ENCODE peak calls at places on chromosomes 6 and 20, in four cellular contexts. One of them, this sample, is unnamed.

GRCh38 chr6:119742188-119742803 is 392.7 kb upstream of the MAN1A1 start:
- DNase-seq in cardiac fibroblast: peak; percentile 61
- DNase-seq in tibial nerve: peak; percentile 81
- DNase-seq in lung: peak; percentile 34
- DNase-seq in this sample: peak; percentile 69

GRCh38 chr6:51568771-51569170 is 518.6 kb downstream of the PKHD1 start:
- DNase-seq in cardiac fibroblast: no peak
- DNase-seq in tibial nerve: no peak
- DNase-seq in lung: no peak
- DNase-seq in this sample: no peak

GRCh38 chr6:149114167-149114566 is 203.3 kb upstream of the TAB2 start:
- DNase-seq in cardiac fibroblast: no peak
- DNase-seq in tibial nerve: peak; percentile 67
- DNase-seq in lung: no peak
- DNase-seq in this sample: no peak

GRCh38 chr6:47631248-47632196 is 66.9 kb upstream of the ADGRF4 start:
- DNase-seq in cardiac fibroblast: peak; percentile 72
- DNase-seq in tibial nerve: no peak
- DNase-seq in lung: no peak
- DNase-seq in this sample: no peak

GRCh38 chr6:41488392-41489129 is 57.6 kb upstream of the FOXP4 start:
- DNase-seq in cardiac fibroblast: peak; percentile 78
- DNase-seq in tibial nerve: no peak
- DNase-seq in lung: no peak
- DNase-seq in this sample: no peak

GRCh38 chr6:3281669-3282460 is 23.1 kb downstream of the PSMG4 start:
- DNase-seq in cardiac fibroblast: peak; percentile 97
- DNase-seq in tibial nerve: no peak
- DNase-seq in lung: no peak
- DNase-seq in this sample: no peak

GRCh38 chr6:99330159-99330558 is 19.3 kb downstream of the FAXC start:
- DNase-seq in cardiac fibroblast: peak; percentile 84
- DNase-seq in tibial nerve: peak; percentile 52
- DNase-seq in lung: peak; percentile 44
- DNase-seq in this sample: no peak

GRCh38 chr20:41748051-41748450 is 129.9 kb upstream of the CHD6 start:
- DNase-seq in cardiac fibroblast: no peak
- DNase-seq in tibial nerve: no peak
- DNase-seq in lung: no peak
- DNase-seq in this sample: no peak

GRCh38 chr20:9565910-9566550 is 51.6 kb downstream of the LAMP5 start:
- DNase-seq in cardiac fibroblast: no peak
- DNase-seq in tibial nerve: no peak
- DNase-seq in lung: no peak
- DNase-seq in this sample: no peak

GRCh38 chr20:38115205-38115604 is 49.9 kb downstream of the TGM2 start:
- DNase-seq in cardiac fibroblast: no peak
- DNase-seq in tibial nerve: no peak
- DNase-seq in lung: no peak
- DNase-seq in this sample: no peak

GRCh38 chr20:48583171-48583570 is 244.6 kb downstream of the PREX1 start:
- DNase-seq in cardiac fibroblast: no peak
- DNase-seq in tibial nerve: no peak
- DNase-seq in lung: no peak
- DNase-seq in this sample: no peak

GRCh38 chr20:19000071-19000470 is 186.5 kb downstream of the SCP2D1 start:
- DNase-seq in cardiac fibroblast: no peak
- DNase-seq in tibial nerve: no peak
- DNase-seq in lung: no peak
- DNase-seq in this sample: no peak

GRCh38 chr6:44105993-44106740 is 21.1 kb downstream of the MRPL14 start:
- DNase-seq in cardiac fibroblast: no peak
- DNase-seq in tibial nerve: no peak
- DNase-seq in lung: no peak
- DNase-seq in this sample: no peak

GRCh38 chr6:90284236-90284744 is 12.4 kb downstream of the BACH2 start:
- DNase-seq in cardiac fibroblast: peak; percentile 87
- DNase-seq in tibial nerve: no peak
- DNase-seq in lung: no peak
- DNase-seq in this sample: no peak

GRCh38 chr6:111199935-111200822 is 112.9 kb downstream of the SLC16A10 start:
- DNase-seq in cardiac fibroblast: no peak
- DNase-seq in tibial nerve: no peak
- DNase-seq in lung: no peak
- DNase-seq in this sample: no peak

GRCh38 chr6:163232649-163233048 is 181.9 kb upstream of the QKI start:
- DNase-seq in cardiac fibroblast: no peak
- DNase-seq in tibial nerve: no peak
- DNase-seq in lung: no peak
- DNase-seq in this sample: no peak

GRCh38 chr6:142954844-142955243 is 9.9 kb upstream of the HIVEP2 start:
- DNase-seq in cardiac fibroblast: no peak
- DNase-seq in tibial nerve: no peak
- DNase-seq in lung: no peak
- DNase-seq in this sample: no peak

GRCh38 chr6:56043761-56044160 is 168.4 kb upstream of the BMP5 start:
- DNase-seq in cardiac fibroblast: no peak
- DNase-seq in tibial nerve: no peak
- DNase-seq in lung: no peak
- DNase-seq in this sample: no peak

GRCh38 chr6:56041591-56041990 is 166.2 kb upstream of the BMP5 start:
- DNase-seq in cardiac fibroblast: no peak
- DNase-seq in tibial nerve: no peak
- DNase-seq in lung: no peak
- DNase-seq in this sample: no peak

GRCh38 chr6:56040875-56041274 is 165.5 kb upstream of the BMP5 start:
- DNase-seq in cardiac fibroblast: peak; percentile 70
- DNase-seq in tibial nerve: no peak
- DNase-seq in lung: no peak
- DNase-seq in this sample: no peak

GRCh38 chr6:56040271-56040670 is 164.9 kb upstream of the BMP5 start:
- DNase-seq in cardiac fibroblast: peak; percentile 81
- DNase-seq in tibial nerve: no peak
- DNase-seq in lung: no peak
- DNase-seq in this sample: no peak

GRCh38 chr6:56043076-56043475 is 167.7 kb upstream of the BMP5 start:
- DNase-seq in cardiac fibroblast: no peak
- DNase-seq in tibial nerve: no peak
- DNase-seq in lung: no peak
- DNase-seq in this sample: no peak
- H3K4me3 ChIP-seq in cardiac fibroblast: no peak overlapping the region
- H3K4me3 ChIP-seq in tibial nerve: no peak overlapping the region
- H3K4me3 ChIP-seq in lung: no peak overlapping the region
- H3K4me3 ChIP-seq in this sample: no peak overlapping the region

GRCh38 chr6:24883618-24884017 is 52.1 kb downstream of the RIPOR2 start:
- DNase-seq in cardiac fibroblast: peak; percentile 55
- DNase-seq in tibial nerve: no peak
- DNase-seq in lung: no peak
- DNase-seq in this sample: no peak

GRCh38 chr6:24890471-24890870 is 45.3 kb downstream of the RIPOR2 start:
- DNase-seq in cardiac fibroblast: no peak
- DNase-seq in tibial nerve: no peak
- DNase-seq in lung: no peak
- DNase-seq in this sample: no peak

GRCh38 chr6:24891004-24891403 is 44.8 kb downstream of the RIPOR2 start:
- DNase-seq in cardiac fibroblast: no peak
- DNase-seq in tibial nerve: no peak
- DNase-seq in lung: no peak
- DNase-seq in this sample: no peak

GRCh38 chr6:24888967-24889366 is 46.8 kb downstream of the RIPOR2 start:
- DNase-seq in cardiac fibroblast: no peak
- DNase-seq in tibial nerve: no peak
- DNase-seq in lung: no peak
- DNase-seq in this sample: no peak

DNA sequence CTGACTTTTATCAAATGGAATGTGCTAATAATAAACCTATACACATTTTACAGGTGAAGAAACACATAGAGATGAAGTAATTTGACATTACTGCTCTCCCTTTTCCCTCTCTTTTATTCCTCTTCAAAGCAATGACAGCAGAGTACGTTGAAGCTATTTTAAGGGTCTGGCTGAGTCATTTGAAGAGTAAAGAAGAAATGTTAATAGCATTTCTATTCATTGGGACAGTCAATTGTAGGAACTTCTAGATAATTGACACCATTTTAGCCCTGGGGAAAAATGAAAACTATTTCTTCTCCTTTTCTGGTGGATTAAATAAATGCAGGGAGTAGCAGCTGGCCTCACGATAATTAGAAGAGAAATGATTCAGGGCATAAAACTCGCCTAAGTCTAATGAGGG is 48.2 kb downstream of the RIPOR2 start:
- DNase-seq in cardiac fibroblast: no peak
- DNase-seq in tibial nerve: no peak
- DNase-seq in lung: no peak
- DNase-seq in this sample: no peak
- H3K4me3 ChIP-seq in cardiac fibroblast: no peak overlapping the region
- H3K4me3 ChIP-seq in tibial nerve: no peak overlapping the region
- H3K4me3 ChIP-seq in lung: no peak overlapping the region
- H3K4me3 ChIP-seq in this sample: no peak overlapping the region

GRCh38 chr20:13683833-13684232 is 45.1 kb upstream of the TASP1 start:
- DNase-seq in cardiac fibroblast: no peak
- DNase-seq in tibial nerve: no peak
- DNase-seq in lung: no peak
- DNase-seq in this sample: no peak
- H3K4me3 ChIP-seq in cardiac fibroblast: no peak overlapping the region
- H3K4me3 ChIP-seq in tibial nerve: no peak overlapping the region
- H3K4me3 ChIP-seq in lung: no peak overlapping the region
- H3K4me3 ChIP-seq in this sample: no peak overlapping the region

DNA sequence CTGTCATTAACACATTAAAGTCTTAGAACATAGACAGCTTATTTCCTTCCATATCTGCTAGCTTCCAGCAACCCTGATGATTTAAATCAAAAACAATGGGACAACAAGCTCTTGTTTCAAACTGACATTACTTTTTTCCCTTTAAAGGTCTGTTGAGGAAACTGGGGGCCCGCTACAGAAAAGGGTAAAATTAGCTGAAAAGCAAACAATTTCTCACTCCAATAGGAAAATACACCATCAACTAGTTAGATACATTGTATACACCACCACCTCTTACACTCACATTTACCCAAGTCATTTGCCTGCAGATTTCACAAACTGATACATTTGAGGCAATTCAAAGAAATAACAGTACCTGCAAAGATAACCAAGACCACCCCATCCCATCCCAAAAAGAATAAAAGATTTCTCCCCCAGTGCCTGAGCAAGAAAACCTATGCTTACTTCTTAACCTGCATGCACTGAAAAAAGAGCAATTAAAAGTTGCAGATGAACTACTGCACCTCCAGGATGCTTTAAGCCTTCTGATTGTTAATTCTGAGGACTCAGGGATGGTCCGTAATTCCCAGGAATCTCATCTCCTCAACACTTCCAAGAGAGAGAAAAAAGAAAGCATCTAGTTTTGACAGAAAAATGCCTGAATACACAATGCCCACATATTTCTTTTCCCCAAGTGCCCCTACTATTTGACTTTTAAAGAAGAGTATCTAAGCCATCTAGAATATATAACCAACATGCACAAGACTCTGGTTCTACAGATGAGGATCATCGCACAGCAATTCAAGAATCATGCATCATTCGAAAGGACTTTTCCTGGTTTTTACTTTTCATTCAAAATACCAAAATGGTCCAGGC is 5.6 kb downstream of the ZMYND8 start:
- DNase-seq in cardiac fibroblast: no peak
- DNase-seq in tibial nerve: no peak
- DNase-seq in lung: no peak
- DNase-seq in this sample: no peak
- H3K4me3 ChIP-seq in cardiac fibroblast: peak overlapping the region; percentile 8
- H3K4me3 ChIP-seq in tibial nerve: no peak overlapping the region
- H3K4me3 ChIP-seq in lung: no peak overlapping the region
- H3K4me3 ChIP-seq in this sample: peak overlapping the region; percentile 5

GRCh38 chr20:58515240-58516212 is at the start of gene APCDD1L:
- DNase-seq in cardiac fibroblast: peak; percentile 79
- DNase-seq in tibial nerve: no peak
- DNase-seq in lung: no peak
- DNase-seq in this sample: peak; percentile 76

GRCh38 chr20:58513580-58514285 is 1.5 kb downstream of the APCDD1L start:
- DNase-seq in cardiac fibroblast: no peak
- DNase-seq in tibial nerve: no peak
- DNase-seq in lung: no peak
- DNase-seq in this sample: no peak

GRCh38 chr20:58512808-58513552 is 2.2 kb downstream of the APCDD1L start:
- DNase-seq in cardiac fibroblast: peak; percentile 55
- DNase-seq in tibial nerve: no peak
- DNase-seq in lung: no peak
- DNase-seq in this sample: peak; percentile 53

GRCh38 chr20:58511861-58512260 is 3.3 kb downstream of the APCDD1L start:
- DNase-seq in cardiac fibroblast: peak; percentile 26
- DNase-seq in tibial nerve: no peak
- DNase-seq in lung: no peak
- DNase-seq in this sample: no peak

DNA sequence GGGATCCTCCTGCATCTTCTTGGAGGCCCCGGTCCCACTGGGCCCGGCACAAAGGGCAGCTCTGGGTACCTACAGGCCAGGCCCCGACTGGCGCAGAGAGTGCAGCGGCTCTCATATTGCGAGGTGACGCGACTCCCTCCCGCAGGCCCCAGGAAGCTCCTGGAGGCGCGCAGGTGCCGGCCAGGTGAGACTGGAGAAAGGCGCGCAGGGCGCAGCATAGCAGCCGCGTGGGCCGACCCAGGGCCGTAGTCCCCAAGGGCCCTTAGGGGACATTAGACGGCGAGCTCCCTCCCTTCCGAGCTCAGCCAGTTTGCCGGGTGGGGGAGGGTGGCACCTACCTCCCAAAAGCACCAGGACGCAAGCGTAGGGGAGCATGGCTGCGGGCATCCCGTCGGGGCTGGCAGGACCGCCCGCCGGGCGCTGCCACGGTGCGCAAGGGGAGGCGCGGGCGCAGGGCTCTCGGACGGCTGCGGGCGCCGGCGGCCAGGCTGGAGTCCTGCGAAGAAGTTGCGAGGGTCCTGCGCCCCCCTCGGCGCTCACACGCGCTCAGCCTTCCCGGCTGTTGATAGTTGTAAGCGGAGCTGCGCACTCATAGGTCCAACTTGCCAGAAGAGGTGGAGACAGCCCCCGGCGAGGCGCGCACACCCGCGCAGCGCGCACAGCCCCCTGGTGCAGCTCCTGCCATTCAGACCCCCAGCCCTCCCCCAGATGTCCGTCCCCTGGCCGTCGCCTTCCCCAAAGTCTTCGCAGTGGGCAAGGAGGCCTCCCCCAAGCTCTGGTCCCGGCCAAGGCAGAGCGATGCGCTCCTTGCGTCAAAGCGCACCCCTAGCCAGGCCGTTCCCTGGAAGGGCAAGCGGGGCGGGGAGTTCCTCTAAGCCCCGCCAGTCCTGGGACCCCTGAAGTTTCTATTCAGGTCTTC is 619 bp downstream of the APCDD1L start:
- DNase-seq in cardiac fibroblast: peak; percentile 49
- DNase-seq in tibial nerve: no peak
- DNase-seq in lung: no peak
- DNase-seq in this sample: no peak
- H3K4me3 ChIP-seq in cardiac fibroblast: peak overlapping the region; percentile 61
- H3K4me3 ChIP-seq in tibial nerve: peak overlapping the region; percentile 27
- H3K4me3 ChIP-seq in lung: no peak overlapping the region
- H3K4me3 ChIP-seq in this sample: peak overlapping the region; percentile 63